ENCODE peak calls at places on chromosomes 1 and 21, in four cellular contexts. R is A673, L is lung, M is dorsolateral prefrontal cortex. U is an unnamed sample. For H3K27me3, the result is how much of the 10 kb centered on the place peaks cover.

GRCh38 chr1:205810448-205811157 is 2.4 kb downstream of the SLC41A1 start:
- DNase-seq in R (peak), L (no peak), M (no peak), U (no peak)

GRCh38 chr21:25412090-25412489 is 195.2 kb downstream of the MRPL39 start:
- DNase-seq in R (no peak), L (no peak), M (no peak), U (no peak)

GRCh38 chr1:206489980-206490534 is 17.3 kb upstream of the RASSF5 start:
- DNase-seq in R (peak), L (peak), M (peak), U (peak)

GRCh38 chr1:229229137-229229720 is 41.7 kb upstream of the RAB4A start:
- DNase-seq in R (no peak), L (no peak), M (no peak), U (peak)

GRCh38 chr1:58561635-58562034 is 15.1 kb upstream of the OMA1 start:
- DNase-seq in R (no peak), L (no peak), M (no peak), U (no peak)

GRCh38 chr1:114108741-114109255 is 44.9 kb downstream of the SYT6 start:
- DNase-seq in R (peak), L (no peak), M (no peak), U (no peak)

GRCh38 chr1:76144233-76144632 is 69.7 kb downstream of the ST6GALNAC3 start:
- DNase-seq in R (no peak), L (no peak), M (no peak), U (no peak)

GRCh38 chr1:19205403-19205802 is 4.7 kb downstream of the UBR4 start:
- DNase-seq in R (no peak), L (no peak), M (no peak), U (no peak)

GRCh38 chr1:25061596-25061995 is 131.5 kb upstream of the RUNX3 start:
- DNase-seq in R (no peak), L (no peak), M (no peak), U (no peak)

GRCh38 chr1:78095618-78096416 is 50.1 kb downstream of the GIPC2 start:
- DNase-seq in R (no peak), L (no peak), M (no peak), U (no peak)

GRCh38 chr1:12436817-12437599 is 181.0 kb downstream of the DHRS3 start:
- DNase-seq in R (no peak), L (no peak), M (no peak), U (no peak)

GRCh38 chr1:156804026-156804425 is 12.6 kb downstream of the SH2D2A start:
- DNase-seq in R (no peak), L (no peak), M (peak), U (no peak)

GRCh38 chr1:99975569-99975968 is 5.8 kb downstream of the SLC35A3 start:
- DNase-seq in R (no peak), L (no peak), M (no peak), U (no peak)

GRCh38 chr1:60765204-60765603 is 317.2 kb upstream of the NFIA start:
- DNase-seq in R (peak), L (no peak), M (no peak), U (peak)

GRCh38 chr1:243942196-243943150 is 92.4 kb upstream of the AKT3 start:
- DNase-seq in R (no peak), L (no peak), M (no peak), U (no peak)

GRCh38 chr1:236619398-236619797 is 15.1 kb upstream of the HEATR1 start:
- DNase-seq in R (no peak), L (no peak), M (no peak), U (no peak)

GRCh38 chr21:32300117-32300681 is 1.5 kb downstream of the MRAP start:
- DNase-seq in R (no peak), L (no peak), M (no peak), U (no peak)

DNA sequence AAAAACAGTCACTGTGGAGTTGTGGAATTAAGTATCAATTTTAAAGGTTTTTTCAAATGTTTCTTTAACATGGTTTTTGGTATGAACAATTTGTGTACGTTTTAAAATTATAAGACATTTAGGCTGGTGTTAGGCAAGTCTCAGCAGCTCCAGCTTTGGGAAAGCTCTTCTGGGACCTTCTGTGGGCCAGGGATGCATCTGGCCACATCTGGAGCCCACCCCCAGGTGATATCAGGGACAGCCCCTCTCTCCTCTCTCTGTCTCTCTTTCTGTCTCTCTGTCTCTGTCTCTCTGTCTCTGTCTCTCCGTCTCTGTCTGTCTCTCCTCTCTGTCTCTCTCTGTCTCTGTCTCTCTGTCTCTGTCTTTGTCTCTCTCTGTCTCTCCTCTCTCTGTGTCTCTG is 1.3 kb upstream of the COL6A1 start:
- DNase-seq in R (no peak), L (no peak), M (no peak), U (no peak)
- H3K27me3 ChIP-seq in R (under half), L (under half), M (under half), U (under half)

GRCh38 chr1:166888710-166889109 is 12.6 kb upstream of the TADA1 start:
- DNase-seq in R (no peak), L (no peak), M (no peak), U (no peak)
- H3K27me3 ChIP-seq in R (half or more), L (under half), M (under half), U (under half)

GRCh38 chr1:36751525-36751924 is 268.8 kb upstream of the CSF3R start:
- DNase-seq in R (no peak), L (no peak), M (no peak), U (no peak)

GRCh38 chr1:36753451-36753850 is 270.7 kb upstream of the CSF3R start:
- DNase-seq in R (no peak), L (no peak), M (no peak), U (no peak)

GRCh38 chr1:36752891-36753361 is 270.2 kb upstream of the CSF3R start:
- DNase-seq in R (no peak), L (no peak), M (no peak), U (no peak)

GRCh38 chr1:36750706-36751105 is 268.0 kb upstream of the CSF3R start:
- DNase-seq in R (no peak), L (no peak), M (no peak), U (no peak)

GRCh38 chr1:36752431-36752830 is 269.7 kb upstream of the CSF3R start:
- DNase-seq in R (no peak), L (no peak), M (no peak), U (no peak)
- H3K27me3 ChIP-seq in R (under half), L (under half), M (under half), U (under half)

DNA sequence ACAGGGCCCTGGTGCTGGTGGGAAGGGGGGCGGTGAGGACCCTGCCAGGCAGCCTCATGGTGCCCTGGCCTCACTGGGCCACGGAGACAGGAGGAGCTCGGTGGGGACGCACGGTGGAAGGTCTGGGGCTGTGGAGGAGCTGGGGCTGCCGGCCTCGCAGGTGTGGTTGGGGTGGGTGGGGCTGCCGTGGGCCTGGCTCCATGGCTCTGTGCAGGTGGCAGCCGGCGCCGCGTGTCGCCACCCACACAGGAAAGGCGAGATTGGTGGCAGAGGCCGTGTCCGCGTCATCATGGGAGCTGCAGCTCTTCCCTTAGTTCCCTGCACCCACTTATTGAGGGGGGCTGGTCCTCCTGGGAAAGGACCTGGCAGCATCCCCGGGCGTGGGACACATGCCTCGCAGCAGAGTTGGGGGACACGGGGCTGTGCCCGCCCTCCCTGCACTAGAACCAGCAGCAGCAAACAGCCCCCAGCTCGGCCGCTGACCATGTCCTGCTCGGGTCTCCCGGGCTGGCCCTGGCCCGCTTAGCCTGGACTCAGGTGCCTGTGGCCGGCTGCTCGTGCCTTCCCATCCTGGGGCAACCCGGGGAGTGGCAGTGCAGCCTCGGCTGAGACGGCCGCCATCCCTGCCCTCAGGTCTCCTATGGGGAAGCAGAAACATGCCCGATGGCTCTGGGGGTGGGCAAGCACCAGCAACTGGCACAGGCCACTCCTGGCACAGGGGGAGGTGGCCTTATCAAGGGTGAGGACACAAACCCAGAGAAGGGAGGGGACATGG is 7.5 kb upstream of the TTC34 start:
- DNase-seq in R (no peak), L (no peak), M (no peak), U (no peak)
- H3K27me3 ChIP-seq in R (under half), L (under half), M (under half), U (under half)

GRCh38 chr1:62377043-62377562 is 57.9 kb upstream of the KANK4 start:
- DNase-seq in R (no peak), L (no peak), M (no peak), U (no peak)
- H3K27me3 ChIP-seq in R (under half), L (under half), M (under half), U (under half)

GRCh38 chr1:110584045-110584444 is 22.1 kb downstream of the KCNA2 start:
- DNase-seq in R (no peak), L (no peak), M (no peak), U (no peak)

GRCh38 chr1:110581637-110582036 is 24.5 kb downstream of the KCNA2 start:
- DNase-seq in R (no peak), L (no peak), M (peak), U (no peak)

GRCh38 chr1:110582378-110582777 is 23.8 kb downstream of the KCNA2 start:
- DNase-seq in R (no peak), L (no peak), M (peak), U (no peak)

GRCh38 chr1:110585426-110585825 is 20.7 kb downstream of the KCNA2 start:
- DNase-seq in R (no peak), L (no peak), M (no peak), U (no peak)

DNA sequence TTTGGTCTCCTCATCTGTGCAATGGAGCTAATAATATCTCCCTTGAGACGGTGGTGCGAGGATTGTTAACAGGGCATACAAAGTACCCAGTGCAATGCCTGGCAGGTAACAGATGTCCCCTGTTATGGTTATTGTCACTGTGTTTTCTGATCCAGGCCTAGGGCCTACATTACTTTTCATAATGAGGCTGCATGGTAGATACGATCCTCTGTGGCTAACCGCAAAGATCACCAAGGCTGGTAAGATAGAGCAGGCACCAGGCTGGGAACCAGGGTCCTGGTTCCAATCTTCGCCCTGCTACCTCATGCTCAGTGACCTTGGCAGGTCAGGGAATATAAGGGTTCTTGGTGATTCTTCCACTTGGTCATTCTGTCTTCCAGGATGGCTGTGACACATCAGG is 22.7 kb downstream of the KCNA2 start:
- DNase-seq in R (no peak), L (no peak), M (no peak), U (no peak)
- H3K27me3 ChIP-seq in R (under half), L (under half), M (under half), U (under half)

U was measured in prostate gland.